ENCODE peak calls at places on chromosomes 16 and 17, in four cellular contexts. One of them, this sample, is unnamed.

GRCh38 chr17:68512967-68513474 is 791 bp downstream of the PRKAR1A start:
- DNase-seq in K562: peak; percentile 55
- DNase-seq in DND-41: no peak
- DNase-seq in mammary epithelial cell: peak; percentile 44
- DNase-seq in this sample: peak; percentile 28

GRCh38 chr17:62657664-62658063 is 30.2 kb downstream of the MRC2 start:
- DNase-seq in K562: no peak
- DNase-seq in mammary epithelial cell: no peak
- DNase-seq in DND-41: no peak
- DNase-seq in this sample: no peak

GRCh38 chr16:28951410-28951943 is 740 bp downstream of the NFATC2IP start:
- DNase-seq in mammary epithelial cell: peak; percentile 36
- DNase-seq in DND-41: peak; percentile 39
- DNase-seq in K562: peak; percentile 62
- DNase-seq in this sample: peak; percentile 66

GRCh38 chr17:16872836-16873653 is 98.9 kb downstream of the TNFRSF13B start:
- DNase-seq in DND-41: peak; percentile 51
- DNase-seq in mammary epithelial cell: peak; percentile 8
- DNase-seq in K562: peak; percentile 51
- DNase-seq in this sample: no peak

GRCh38 chr16:86798247-86799041 is 220.1 kb downstream of the FOXL1 start:
- DNase-seq in mammary epithelial cell: peak; percentile 19
- DNase-seq in DND-41: no peak
- DNase-seq in K562: no peak
- DNase-seq in this sample: no peak

GRCh38 chr17:49260011-49260921 is 29.7 kb upstream of the PHOSPHO1 start:
- DNase-seq in K562: peak; percentile 39
- DNase-seq in mammary epithelial cell: peak; percentile 71
- DNase-seq in DND-41: no peak
- DNase-seq in this sample: peak; percentile 33

GRCh38 chr17:14396542-14396941 is 95.7 kb downstream of the HS3ST3B1 start:
- DNase-seq in DND-41: no peak
- DNase-seq in K562: no peak
- DNase-seq in mammary epithelial cell: no peak
- DNase-seq in this sample: no peak

GRCh38 chr17:1110844-1111598 is 68.8 kb downstream of the ABR start:
- DNase-seq in mammary epithelial cell: peak; percentile 96
- DNase-seq in K562: no peak
- DNase-seq in DND-41: no peak
- DNase-seq in this sample: no peak

GRCh38 chr17:34727601-34728000 is 148.2 kb downstream of the TMEM132E start:
- DNase-seq in DND-41: no peak
- DNase-seq in mammary epithelial cell: no peak
- DNase-seq in K562: no peak
- DNase-seq in this sample: no peak

GRCh38 chr17:17865035-17865434 is 28.2 kb upstream of the SREBF1 start:
- DNase-seq in K562: no peak
- DNase-seq in DND-41: no peak
- DNase-seq in mammary epithelial cell: no peak
- DNase-seq in this sample: no peak

GRCh38 chr16:53773150-53773846 is 69.3 kb downstream of the FTO start:
- DNase-seq in K562: peak; percentile 65
- DNase-seq in mammary epithelial cell: peak; percentile 72
- DNase-seq in DND-41: peak; percentile 69
- DNase-seq in this sample: peak; percentile 46

GRCh38 chr16:81693047-81693446 is 86.0 kb upstream of the PLCG2 start:
- DNase-seq in DND-41: no peak
- DNase-seq in mammary epithelial cell: no peak
- DNase-seq in K562: no peak
- DNase-seq in this sample: no peak

GRCh38 chr17:43530303-43531081 is 15.6 kb downstream of the ETV4 start:
- DNase-seq in mammary epithelial cell: peak; percentile 20
- DNase-seq in K562: peak; percentile 89
- DNase-seq in DND-41: no peak
- DNase-seq in this sample: no peak

GRCh38 chr16:77531741-77532140 is 96.9 kb upstream of the ADAMTS18 start:
- DNase-seq in DND-41: no peak
- DNase-seq in mammary epithelial cell: peak; percentile 37
- DNase-seq in K562: no peak
- DNase-seq in this sample: no peak

GRCh38 chr17:78219396-78220150 is 5.5 kb downstream of the BIRC5 start:
- DNase-seq in DND-41: no peak
- DNase-seq in K562: no peak
- DNase-seq in mammary epithelial cell: no peak
- DNase-seq in this sample: no peak

GRCh38 chr16:57962046-57962445 is 8.9 kb downstream of the CNGB1 start:
- DNase-seq in K562: no peak
- DNase-seq in mammary epithelial cell: no peak
- DNase-seq in DND-41: no peak
- DNase-seq in this sample: no peak

GRCh38 chr17:37116802-37117201 is 168.0 kb downstream of the AATF start:
- DNase-seq in K562: no peak
- DNase-seq in DND-41: no peak
- DNase-seq in mammary epithelial cell: no peak
- DNase-seq in this sample: no peak

GRCh38 chr17:71398706-71399620 is 721.9 kb upstream of the SOX9 start:
- DNase-seq in K562: no peak
- DNase-seq in mammary epithelial cell: no peak
- DNase-seq in DND-41: no peak
- DNase-seq in this sample: no peak

GRCh38 chr17:12927541-12928425 is 90.0 kb downstream of the ELAC2 start:
- DNase-seq in mammary epithelial cell: no peak
- DNase-seq in DND-41: no peak
- DNase-seq in K562: no peak
- DNase-seq in this sample: no peak

GRCh38 chr17:12627177-12627629 is 38.5 kb upstream of the MYOCD start:
- DNase-seq in mammary epithelial cell: no peak
- DNase-seq in K562: peak; percentile 2
- DNase-seq in DND-41: no peak
- DNase-seq in this sample: no peak

GRCh38 chr17:35022536-35023063 is 40.9 kb downstream of the RFFL start:
- DNase-seq in mammary epithelial cell: peak; percentile 92
- DNase-seq in DND-41: peak; percentile 75
- DNase-seq in K562: no peak
- DNase-seq in this sample: peak; percentile 91

GRCh38 chr17:19004601-19005441 is at the start of gene FAM83G:
- DNase-seq in K562: peak; percentile 86
- DNase-seq in DND-41: no peak
- DNase-seq in mammary epithelial cell: peak; percentile 84
- DNase-seq in this sample: peak; percentile 84

GRCh38 chr17:44044092-44044491 is 22.4 kb downstream of the LSM12 start:
- DNase-seq in mammary epithelial cell: peak; percentile 33
- DNase-seq in DND-41: no peak
- DNase-seq in K562: no peak
- DNase-seq in this sample: no peak

GRCh38 chr17:37737081-37737480 is 7.8 kb downstream of the HNF1B start:
- DNase-seq in DND-41: no peak
- DNase-seq in mammary epithelial cell: no peak
- DNase-seq in K562: no peak
- DNase-seq in this sample: no peak

GRCh38 chr17:50161023-50161910 is 4.5 kb upstream of the SGCA start:
- DNase-seq in DND-41: peak; percentile 96
- DNase-seq in K562: peak; percentile 94
- DNase-seq in mammary epithelial cell: peak; percentile 81
- DNase-seq in this sample: peak; percentile 90

GRCh38 chr17:45022655-45023339 is 28.6 kb downstream of the DCAKD start:
- DNase-seq in mammary epithelial cell: no peak
- DNase-seq in K562: no peak
- DNase-seq in DND-41: no peak
- DNase-seq in this sample: no peak

GRCh38 chr17:48002208-48002919 is 31.5 kb downstream of the CDK5RAP3 start:
- DNase-seq in mammary epithelial cell: peak; percentile 80
- DNase-seq in DND-41: no peak
- DNase-seq in K562: peak; percentile 66
- DNase-seq in this sample: no peak

GRCh38 chr16:67441289-67441753 is 10.4 kb downstream of the HSD11B2 start:
- DNase-seq in K562: no peak
- DNase-seq in DND-41: no peak
- DNase-seq in mammary epithelial cell: no peak
- DNase-seq in this sample: no peak

GRCh38 chr17:35056013-35056412 is 7.5 kb downstream of the RFFL start:
- DNase-seq in DND-41: no peak
- DNase-seq in K562: no peak
- DNase-seq in mammary epithelial cell: no peak
- DNase-seq in this sample: no peak

GRCh38 chr16:49048557-49048956 is 233.1 kb downstream of the CBLN1 start:
- DNase-seq in mammary epithelial cell: peak; percentile 3
- DNase-seq in DND-41: no peak
- DNase-seq in K562: no peak
- DNase-seq in this sample: no peak

GRCh38 chr16:70163596-70163995 is 10.0 kb upstream of the CLEC18C start:
- DNase-seq in mammary epithelial cell: no peak
- DNase-seq in DND-41: peak; percentile 5
- DNase-seq in K562: no peak
- DNase-seq in this sample: no peak

GRCh38 chr16:81005644-81006471 is 827 bp downstream of the CMC2 start:
- DNase-seq in mammary epithelial cell: peak; percentile 15
- DNase-seq in K562: peak; percentile 36
- DNase-seq in DND-41: peak; percentile 43
- DNase-seq in this sample: no peak

GRCh38 chr17:17568772-17569195 is 22.7 kb downstream of the PEMT start:
- DNase-seq in K562: peak; percentile 70
- DNase-seq in mammary epithelial cell: peak; percentile 28
- DNase-seq in DND-41: peak; percentile 68
- DNase-seq in this sample: peak; percentile 38

GRCh38 chr16:80045944-80046660 is 445.6 kb upstream of the MAF start:
- DNase-seq in mammary epithelial cell: no peak
- DNase-seq in DND-41: no peak
- DNase-seq in K562: no peak
- DNase-seq in this sample: no peak

GRCh38 chr17:30920282-30920681 is 1.5 kb upstream of the ADAP2 start:
- DNase-seq in K562: no peak
- DNase-seq in DND-41: no peak
- DNase-seq in mammary epithelial cell: no peak
- DNase-seq in this sample: no peak

GRCh38 chr16:2039286-2040030 is 8.2 kb downstream of the NTHL1 start:
- DNase-seq in mammary epithelial cell: no peak
- DNase-seq in DND-41: no peak
- DNase-seq in K562: peak; percentile 36
- DNase-seq in this sample: no peak
- H3K4me1 ChIP-seq in mammary epithelial cell: peaks cover 30% of the 10 kb centered on the region
- H3K4me1 ChIP-seq in DND-41: no peaks in the 10 kb centered on the region
- H3K4me1 ChIP-seq in K562: peaks cover 95% of the 10 kb centered on the region
- H3K4me1 ChIP-seq in this sample: no peaks in the 10 kb centered on the region

GRCh38 chr16:31328322-31329052 is 26.5 kb upstream of the ITGAX start:
- DNase-seq in K562: no peak
- DNase-seq in DND-41: no peak
- DNase-seq in mammary epithelial cell: no peak
- DNase-seq in this sample: no peak
- H3K4me3 ChIP-seq in K562: no peak overlapping the region
- H3K4me3 ChIP-seq in DND-41: peak overlapping the region; percentile 27
- H3K4me3 ChIP-seq in mammary epithelial cell: no peak overlapping the region
- H3K4me3 ChIP-seq in this sample: no peak overlapping the region

GRCh38 chr17:82922646-82923045 is 82.8 kb upstream of the ZNF750 start:
- DNase-seq in K562: no peak
- DNase-seq in DND-41: no peak
- DNase-seq in mammary epithelial cell: no peak
- DNase-seq in this sample: no peak

GRCh38 chr17:82924812-82925211 is 85.0 kb upstream of the ZNF750 start:
- DNase-seq in DND-41: no peak
- DNase-seq in mammary epithelial cell: peak; percentile 30
- DNase-seq in K562: no peak
- DNase-seq in this sample: no peak

GRCh38 chr17:82923366-82924113 is 83.7 kb upstream of the ZNF750 start:
- DNase-seq in DND-41: no peak
- DNase-seq in K562: no peak
- DNase-seq in mammary epithelial cell: no peak
- DNase-seq in this sample: no peak

GRCh38 chr17:82925336-82925735 is 85.5 kb upstream of the ZNF750 start:
- DNase-seq in DND-41: no peak
- DNase-seq in K562: no peak
- DNase-seq in mammary epithelial cell: no peak
- DNase-seq in this sample: no peak

GRCh38 chr17:82924214-82924613 is 84.4 kb upstream of the ZNF750 start:
- DNase-seq in K562: no peak
- DNase-seq in mammary epithelial cell: no peak
- DNase-seq in DND-41: no peak
- DNase-seq in this sample: no peak
- H3K9me3 ChIP-seq in K562: no peaks in the 10 kb centered on the region
- H3K9me3 ChIP-seq in mammary epithelial cell: no peaks in the 10 kb centered on the region
- H3K9me3 ChIP-seq in DND-41: no peaks in the 10 kb centered on the region
- H3K9me3 ChIP-seq in this sample: no peaks in the 10 kb centered on the region

DNA sequence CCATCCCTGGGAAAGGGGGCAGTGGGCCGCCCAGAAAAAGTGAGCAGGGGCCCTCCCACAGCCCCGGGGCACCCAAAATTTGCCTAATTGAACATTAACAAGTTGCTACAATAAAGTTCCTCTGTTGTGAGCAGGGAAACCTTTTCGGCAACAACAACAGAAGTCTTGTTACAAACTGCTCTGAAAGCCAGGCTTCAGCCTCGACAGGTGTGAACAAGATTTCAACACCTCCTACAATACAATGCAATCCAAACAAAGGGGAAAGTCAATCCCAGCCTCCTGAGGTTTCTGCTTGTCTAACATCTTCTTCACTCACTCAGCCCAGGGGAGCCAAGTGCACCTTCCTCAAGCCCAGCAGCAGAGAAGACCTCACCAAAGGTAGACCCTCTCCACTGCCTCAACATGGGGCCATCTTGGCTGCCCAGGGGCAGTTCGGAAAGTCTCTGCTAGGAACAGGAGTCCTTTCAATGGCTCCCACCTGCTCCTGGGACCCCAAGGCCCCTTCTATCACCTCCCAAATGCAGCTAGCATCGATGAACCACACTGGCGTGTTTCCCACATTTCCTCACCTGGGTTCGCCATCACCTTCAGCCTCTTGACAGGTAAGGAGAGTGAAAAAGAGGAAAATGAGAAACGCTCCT is 19.1 kb downstream of the ZFHX3 start:
- DNase-seq in K562: no peak
- DNase-seq in DND-41: no peak
- DNase-seq in mammary epithelial cell: peak; percentile 50
- DNase-seq in this sample: no peak
- H3K4me1 ChIP-seq in K562: no peaks in the 10 kb centered on the region
- H3K4me1 ChIP-seq in DND-41: no peaks in the 10 kb centered on the region
- H3K4me1 ChIP-seq in mammary epithelial cell: no peaks in the 10 kb centered on the region
- H3K4me1 ChIP-seq in this sample: no peaks in the 10 kb centered on the region

DNA sequence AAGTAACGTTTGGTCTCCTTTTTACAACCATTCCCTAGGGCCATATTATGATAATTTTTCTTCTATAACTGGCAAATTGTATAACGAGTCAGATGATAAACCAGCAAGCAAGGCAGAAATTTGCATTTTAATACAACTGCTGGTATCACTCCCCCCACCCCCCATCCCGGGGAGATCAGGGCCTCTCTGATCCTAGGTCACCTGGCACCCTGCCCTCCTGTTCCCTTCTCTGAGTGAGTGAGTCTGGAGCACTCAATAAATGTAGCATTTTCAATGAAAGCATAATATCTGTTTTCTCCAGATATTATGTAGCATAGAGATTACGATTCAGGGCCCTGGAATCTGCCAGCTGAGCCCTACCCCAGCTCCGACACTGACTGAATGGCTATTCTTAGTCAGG is 204.2 kb upstream of the RPL38 start:
- DNase-seq in K562: no peak
- DNase-seq in mammary epithelial cell: no peak
- DNase-seq in DND-41: no peak
- DNase-seq in this sample: no peak
- H3K4me3 ChIP-seq in K562: no peak overlapping the region
- H3K4me3 ChIP-seq in mammary epithelial cell: no peak overlapping the region
- H3K4me3 ChIP-seq in DND-41: no peak overlapping the region
- H3K4me3 ChIP-seq in this sample: no peak overlapping the region